ENCODE peak calls at places on chromosomes 6 and 20, in seven cellular contexts. D, U, M, F, I, G and L are unnamed samples.

GRCh38 chr20:5928063-5928462 is 22.3 kb downstream of the TRMT6 start:
- DNase-seq in D (no peak), U (no peak), M (no peak), F (no peak), I (no peak), G (no peak), L (no peak)

GRCh38 chr6:153117986-153118886 is 12.8 kb downstream of the RGS17 start:
- DNase-seq in D (peak; percentile 23), U (peak; percentile 34), M (no peak), F (no peak), I (peak; percentile 83), G (peak; percentile 21), L (no peak)

GRCh38 chr20:53786071-53786444 is 192.4 kb upstream of the ZNF217 start:
- DNase-seq in D (peak; percentile 92), U (no peak), M (peak; percentile 15), F (no peak), I (no peak), G (no peak), L (no peak)

GRCh38 chr20:7346562-7346961 is 579.1 kb downstream of the BMP2 start:
- DNase-seq in D (no peak), U (no peak), M (no peak), F (no peak), I (no peak), G (no peak), L (no peak)

GRCh38 chr6:142030115-142030619 is 102.6 kb upstream of the GJE1 start:
- DNase-seq in D (no peak), U (no peak), M (no peak), F (no peak), I (peak; percentile 76), G (no peak), L (no peak)

GRCh38 chr20:20198011-20198410 is 145.7 kb downstream of the CFAP61 start:
- DNase-seq in D (no peak), U (no peak), M (no peak), F (no peak), I (no peak), G (no peak), L (no peak)

GRCh38 chr20:4767084-4767483 is 45.4 kb downstream of the PRND start:
- DNase-seq in D (no peak), U (no peak), M (no peak), F (no peak), I (no peak), G (no peak), L (no peak)

GRCh38 chr6:124099520-124099919 is 295.9 kb downstream of the NKAIN2 start:
- DNase-seq in D (no peak), U (no peak), M (no peak), F (no peak), I (no peak), G (no peak), L (no peak)

GRCh38 chr20:1434571-1435336 is 31.9 kb downstream of the NSFL1C start:
- DNase-seq in D (no peak), U (no peak), M (peak; percentile 86), F (no peak), I (peak; percentile 92), G (no peak), L (peak; percentile 77)

GRCh38 chr20:37353285-37353849 is 7.4 kb downstream of the SRC start:
- DNase-seq in D (no peak), U (no peak), M (no peak), F (no peak), I (no peak), G (no peak), L (no peak)

GRCh38 chr6:134315974-134316391 is 1.9 kb downstream of the SGK1 start:
- DNase-seq in D (no peak), U (no peak), M (no peak), F (no peak), I (no peak), G (no peak), L (peak; percentile 6)

GRCh38 chr20:56689318-56689717 is 60.2 kb downstream of the TFAP2C start:
- DNase-seq in D (no peak), U (no peak), M (no peak), F (no peak), I (no peak), G (no peak), L (no peak)

GRCh38 chr20:58945967-58946631 is 35.0 kb upstream of the NELFCD start:
- DNase-seq in D (no peak), U (no peak), M (no peak), F (no peak), I (no peak), G (no peak), L (no peak)

GRCh38 chr20:63565021-63565698 is 8.9 kb downstream of the HELZ2 start:
- DNase-seq in D (no peak), U (no peak), M (no peak), F (no peak), I (no peak), G (no peak), L (no peak)

GRCh38 chr6:20437639-20438038 is 36.0 kb downstream of the E2F3 start:
- DNase-seq in D (no peak), U (no peak), M (no peak), F (no peak), I (no peak), G (no peak), L (no peak)

GRCh38 chr6:111712398-111712797 is 106.7 kb upstream of the TRAF3IP2 start:
- DNase-seq in D (no peak), U (no peak), M (no peak), F (no peak), I (peak; percentile 95), G (no peak), L (no peak)

GRCh38 chr20:59751075-59751711 is 146.9 kb downstream of the PHACTR3 start:
- DNase-seq in D (peak; percentile 33), U (peak; percentile 60), M (no peak), F (peak; percentile 21), I (peak; percentile 24), G (peak; percentile 27), L (no peak)

GRCh38 chr6:98547634-98548033 is 286.7 kb upstream of the POU3F2 start:
- DNase-seq in D (no peak), U (no peak), M (no peak), F (no peak), I (no peak), G (no peak), L (no peak)

GRCh38 chr20:2245637-2246036 is 50.2 kb upstream of the TGM3 start:
- DNase-seq in D (no peak), U (no peak), M (no peak), F (no peak), I (no peak), G (no peak), L (no peak)

GRCh38 chr6:101633081-101633480 is 239.6 kb downstream of the GRIK2 start:
- DNase-seq in D (no peak), U (no peak), M (no peak), F (no peak), I (no peak), G (no peak), L (no peak)

GRCh38 chr6:45772886-45773285 is 242.8 kb downstream of the CLIC5 start:
- DNase-seq in D (no peak), U (no peak), M (no peak), F (no peak), I (no peak), G (no peak), L (no peak)

GRCh38 chr6:118709859-118710350 is 58.5 kb upstream of the CEP85L start:
- DNase-seq in D (no peak), U (no peak), M (peak; percentile 86), F (no peak), I (peak; percentile 86), G (no peak), L (peak; percentile 77)